ENCODE peak calls at places on chromosomes 13 and 19, in ten cellular contexts. K is stimulated activated CD4-positive, alpha-beta T cell treated with anti-CD3 and anti-CD28 coated beads, Interleukin-2, amount 100 ng/mL, for 48 hours; L is myocyte; A is EH; S is lower lobe of right lung; P is NCI-H2171; D is fibroblast of the aortic adventitia; G is fibroblast of the conjunctiva; C is activated CD4-positive, alpha-beta T cell treated with anti-CD3 and anti-CD28 coated beads, Interleukin-2, amount 10 ng/mL, durations not matched to agents 7 days and 5 days; M is HuH-7. H is an unnamed sample.

GRCh38 chr19:19410553-19411550 is 5.4 kb downstream of the GATAD2A start:
- DNase-seq in K (no peak), L (no peak), A (no peak), S (no peak), P (no peak), D (no peak), G (no peak), C (no peak), M (no peak), H (no peak)

GRCh38 chr13:98565726-98566577 is 11.0 kb downstream of the STK24 start:
- DNase-seq in K (no peak), L (no peak), A (peak), S (no peak), P (no peak), D (peak), G (no peak), C (no peak), M (no peak), H (peak)

GRCh38 chr19:38617764-38618589 is at the start of gene MAP4K1:
- DNase-seq in K (peak), L (no peak), A (no peak), S (peak), P (peak), D (no peak), G (no peak), C (peak), M (no peak), H (peak)

GRCh38 chr19:44050740-44051653 is 839 bp upstream of the ZNF223 start:
- DNase-seq in K (no peak), L (no peak), A (peak), S (no peak), P (peak), D (no peak), G (no peak), C (no peak), M (no peak), H (peak)

GRCh38 chr19:42634409-42635232 is 39.9 kb upstream of the CEACAM8 start:
- DNase-seq in K (peak), L (peak), A (peak), S (no peak), P (no peak), D (peak), G (peak), C (peak), M (peak), H (no peak)

GRCh38 chr19:8567522-8568172 is 9.6 kb downstream of the MYO1F start:
- DNase-seq in K (no peak), L (no peak), A (no peak), S (peak), P (no peak), D (no peak), G (no peak), C (no peak), M (no peak), H (no peak)

GRCh38 chr19:38949580-38950367 is 19.0 kb downstream of the MRPS12 start:
- DNase-seq in K (peak), L (no peak), A (peak), S (peak), P (peak), D (peak), G (peak), C (peak), M (no peak), H (peak)

GRCh38 chr13:28273919-28274318 is 135.6 kb downstream of the PAN3 start:
- DNase-seq in K (no peak), L (no peak), A (peak), S (no peak), P (no peak), D (no peak), G (no peak), C (no peak), M (no peak), H (no peak)

GRCh38 chr19:37941820-37942515 is 35.0 kb downstream of the SIPA1L3 start:
- DNase-seq in K (no peak), L (no peak), A (peak), S (no peak), P (no peak), D (no peak), G (no peak), C (no peak), M (peak), H (no peak)

GRCh38 chr13:42333613-42334328 is 61.8 kb downstream of the AKAP11 start:
- DNase-seq in K (no peak), L (peak), A (peak), S (no peak), P (no peak), D (peak), G (peak), C (no peak), M (peak), H (peak)

GRCh38 chr19:48290923-48291700 is 21.2 kb downstream of the ZNF114 start:
- DNase-seq in K (peak), L (peak), A (peak), S (peak), P (peak), D (peak), G (peak), C (peak), M (peak), H (peak)

GRCh38 chr13:106961219-106961618 is 393.3 kb upstream of the ARGLU1 start:
- DNase-seq in K (no peak), L (no peak), A (no peak), S (no peak), P (no peak), D (no peak), G (no peak), C (no peak), M (no peak), H (no peak)

GRCh38 chr19:38371081-38371480 is 3.3 kb upstream of the PSMD8 start:
- DNase-seq in K (no peak), L (no peak), A (no peak), S (no peak), P (no peak), D (no peak), G (no peak), C (no peak), M (no peak), H (no peak)

GRCh38 chr19:6533746-6534418 is 3.1 kb downstream of the TNFSF9 start:
- DNase-seq in K (no peak), L (no peak), A (no peak), S (no peak), P (no peak), D (no peak), G (no peak), C (no peak), M (no peak), H (no peak)

GRCh38 chr13:30479154-30479553 is 13.4 kb upstream of the HMGB1 start:
- DNase-seq in K (no peak), L (no peak), A (no peak), S (no peak), P (no peak), D (no peak), G (no peak), C (no peak), M (peak), H (no peak)

GRCh38 chr13:73000027-73000674 is 58.7 kb upstream of the KLF5 start:
- DNase-seq in K (no peak), L (no peak), A (peak), S (no peak), P (no peak), D (peak), G (peak), C (no peak), M (no peak), H (no peak)

GRCh38 chr13:46575321-46575721 is 22.4 kb downstream of the LRCH1 start:
- DNase-seq in K (no peak), L (peak), A (peak), S (no peak), P (no peak), D (no peak), G (no peak), C (no peak), M (no peak), H (no peak)

GRCh38 chr19:38736413-38737280 is 7.6 kb downstream of the CAPN12 start:
- DNase-seq in K (peak), L (no peak), A (peak), S (peak), P (peak), D (no peak), G (no peak), C (peak), M (peak), H (peak)

GRCh38 chr19:800360-801029 is 3.2 kb downstream of the PTBP1 start:
- DNase-seq in K (no peak), L (peak), A (peak), S (no peak), P (no peak), D (peak), G (no peak), C (no peak), M (no peak), H (peak)

GRCh38 chr19:33273881-33274662 is 28.3 kb downstream of the CEBPA start:
- DNase-seq in K (peak), L (peak), A (peak), S (peak), P (no peak), D (peak), G (peak), C (no peak), M (peak), H (peak)

GRCh38 chr13:79745141-79745540 is 264.2 kb downstream of the NDFIP2 start:
- DNase-seq in K (no peak), L (no peak), A (no peak), S (no peak), P (no peak), D (no peak), G (no peak), C (no peak), M (no peak), H (no peak)

GRCh38 chr19:51136891-51137551 is 5.1 kb upstream of the SIGLEC7 start:
- DNase-seq in K (no peak), L (no peak), A (no peak), S (no peak), P (no peak), D (no peak), G (no peak), C (no peak), M (no peak), H (no peak)

GRCh38 chr13:94210826-94211225 is 268.7 kb downstream of the DCT start:
- DNase-seq in K (no peak), L (no peak), A (no peak), S (no peak), P (no peak), D (no peak), G (no peak), C (no peak), M (no peak), H (no peak)

GRCh38 chr13:29754486-29754806 is 96.0 kb downstream of the UBL3 start:
- DNase-seq in K (peak), L (peak), A (peak), S (no peak), P (no peak), D (peak), G (no peak), C (no peak), M (no peak), H (no peak)

GRCh38 chr19:39409886-39410619 is 2.4 kb upstream of the PLEKHG2 start:
- DNase-seq in K (no peak), L (peak), A (peak), S (peak), P (peak), D (peak), G (no peak), C (peak), M (no peak), H (peak)

GRCh38 chr19:35446194-35446593 is 1.9 kb upstream of the FFAR2 start:
- DNase-seq in K (no peak), L (no peak), A (no peak), S (no peak), P (no peak), D (no peak), G (no peak), C (peak), M (no peak), H (no peak)

GRCh38 chr19:8655340-8655709 is 24.9 kb downstream of the NFILZ start:
- DNase-seq in K (no peak), L (no peak), A (no peak), S (no peak), P (no peak), D (no peak), G (no peak), C (peak), M (no peak), H (no peak)

GRCh38 chr19:1591421-1592022 is 1.1 kb downstream of the MBD3 start:
- DNase-seq in K (no peak), L (peak), A (peak), S (no peak), P (peak), D (no peak), G (no peak), C (no peak), M (no peak), H (peak)

GRCh38 chr13:106475852-106476251 is 59.6 kb downstream of the EFNB2 start:
- DNase-seq in K (no peak), L (no peak), A (no peak), S (no peak), P (no peak), D (no peak), G (no peak), C (no peak), M (peak), H (peak)

GRCh38 chr13:81929988-81930387 is 1589.1 kb upstream of the SPRY2 start:
- DNase-seq in K (no peak), L (peak), A (peak), S (no peak), P (peak), D (no peak), G (peak), C (no peak), M (peak), H (no peak)

GRCh38 chr19:42270346-42271044 is 1.4 kb downstream of the CIC start:
- DNase-seq in K (peak), L (peak), A (peak), S (peak), P (no peak), D (peak), G (no peak), C (peak), M (no peak), H (peak)

GRCh38 chr13:21225082-21225481 is 48.6 kb downstream of the MRPL57 start:
- DNase-seq in K (no peak), L (no peak), A (no peak), S (no peak), P (no peak), D (no peak), G (no peak), C (no peak), M (no peak), H (no peak)

GRCh38 chr13:30569901-30570576 is 47.7 kb upstream of the USPL1 start:
- DNase-seq in K (no peak), L (peak), A (peak), S (no peak), P (no peak), D (peak), G (peak), C (no peak), M (no peak), H (no peak)

GRCh38 chr13:37173214-37173613 is 67.8 kb upstream of the CSNK1A1L start:
- DNase-seq in K (no peak), L (peak), A (peak), S (no peak), P (no peak), D (peak), G (peak), C (no peak), M (no peak), H (no peak)

GRCh38 chr19:16073988-16074387 is 2.3 kb upstream of the TPM4 start:
- DNase-seq in K (no peak), L (no peak), A (peak), S (no peak), P (no peak), D (peak), G (no peak), C (peak), M (no peak), H (no peak)

H was measured in mucosa of descending colon.